ENCODE peak calls at places on chromosomes 3 and 15, in eight cellular contexts. U, B, G, W, Z, O, A and T are unnamed samples.
A peak's percentile ranks its signal among the peaks of the same experiment; 100 is the strongest.

GRCh38 chr3:52574056-52574965 is 37.9 kb downstream of the UQCC5 start:
- DNase-seq in G (no peak), O (no peak), A (no peak), B (no peak), Z (no peak), U (no peak), W (no peak), T (no peak)

GRCh38 chr15:28984421-28985375 is 98.9 kb downstream of the APBA2 start:
- DNase-seq in W (peak; percentile 20), G (no peak), B (peak; percentile 95), O (no peak), Z (no peak), A (peak; percentile 40), U (peak; percentile 65), T (no peak)

GRCh38 chr15:50627351-50628055 is 59.1 kb downstream of the TRPM7 start:
- DNase-seq in W (no peak), A (peak; percentile 17), G (peak; percentile 24), Z (no peak), O (no peak), U (no peak), B (no peak), T (no peak)

GRCh38 chr3:123025642-123026521 is 1.7 kb downstream of the SEMA5B start:
- DNase-seq in B (peak; percentile 74), O (no peak), G (no peak), W (no peak), A (no peak), Z (no peak), U (peak; percentile 82), T (no peak)

GRCh38 chr3:189132901-189133300 is 38.9 kb upstream of the TPRG1 start:
- DNase-seq in G (no peak), W (no peak), Z (no peak), A (no peak), U (no peak), O (no peak), B (no peak), T (no peak)

GRCh38 chr15:57537072-57537471 is 54.6 kb upstream of the MYZAP start:
- DNase-seq in O (peak; percentile 48), Z (no peak), B (peak; percentile 83), W (peak; percentile 94), A (peak; percentile 49), U (peak; percentile 95), G (peak; percentile 85), T (no peak)

GRCh38 chr3:178405456-178405970 is 130.7 kb upstream of the KCNMB2 start:
- DNase-seq in Z (no peak), G (no peak), A (no peak), U (no peak), W (no peak), B (no peak), O (no peak), T (no peak)

GRCh38 chr3:168086541-168087260 is 9.0 kb downstream of the GOLIM4 start:
- DNase-seq in U (no peak), O (no peak), Z (no peak), G (no peak), B (no peak), A (peak; percentile 50), W (no peak), T (no peak)